ENCODE peak calls at places on chromosomes 4 and X, in ten cellular contexts. U is effector memory CD4-positive, alpha-beta T cell; M is HepG2; C is endodermal cell; R is colonic mucosa; P is tibial artery; A is neural progenitor cell; H is brain microvascular endothelial cell; S is Jurkat, Clone E6-1; Q is GM23338. J is an unnamed sample.

GRCh38 chr4:6546091-6546490 is 28.9 kb upstream of the MAN2B2 start:
- DNase-seq in P (no peak), R (no peak), H (no peak), Q (no peak), M (no peak), C (no peak), U (no peak), A (no peak), S (no peak), J (no peak)

GRCh38 chrX:96407501-96407900 is 277.1 kb upstream of the DIAPH2 start:
- DNase-seq in C (no peak), A (no peak), R (peak), U (no peak), P (no peak), Q (no peak), H (peak), M (peak), S (no peak), J (no peak)

GRCh38 chrX:33434256-33435092 is 223.1 kb upstream of the DMD start:
- DNase-seq in C (peak), A (peak), S (peak), Q (peak), H (peak), P (peak), R (peak), M (peak), U (no peak), J (peak)

GRCh38 chr4:177461606-177462005 is 19.4 kb upstream of the AGA start:
- DNase-seq in P (no peak), S (no peak), H (peak), A (no peak), R (no peak), U (no peak), Q (no peak), M (no peak), C (no peak), J (no peak)

GRCh38 chrX:63739885-63740284 is 45.1 kb downstream of the ARHGEF9 start:
- DNase-seq in Q (peak), H (no peak), M (no peak), S (no peak), R (no peak), A (no peak), U (no peak), C (peak), P (no peak), J (no peak)

GRCh38 chr4:38949416-38950051 is 81.9 kb downstream of the FAM114A1 start:
- DNase-seq in M (no peak), U (peak), H (peak), R (no peak), C (no peak), Q (no peak), S (peak), A (no peak), P (no peak), J (peak)

GRCh38 chr4:76896731-76897521 is 1.0 kb downstream of the SOWAHB start:
- DNase-seq in H (no peak), S (no peak), M (no peak), R (peak), U (no peak), C (peak), Q (peak), P (no peak), A (peak), J (peak)

GRCh38 chrX:78652971-78653822 is 5.9 kb downstream of the RTL3 start:
- DNase-seq in P (no peak), H (peak), U (no peak), C (no peak), A (no peak), S (peak), R (no peak), M (peak), Q (no peak), J (no peak)

GRCh38 chr4:2792711-2793577 is at the start of gene SH3BP2:
- DNase-seq in S (no peak), H (no peak), C (peak), P (peak), M (peak), U (peak), Q (peak), R (peak), A (peak), J (peak)

GRCh38 chr4:98530572-98530971 is 127.8 kb downstream of the TSPAN5 start:
- DNase-seq in R (no peak), A (no peak), U (no peak), H (no peak), S (no peak), M (no peak), P (no peak), Q (no peak), C (no peak), J (no peak)

GRCh38 chrX:44898411-44899221 is 25.6 kb downstream of the KDM6A start:
- DNase-seq in M (peak), S (peak), H (no peak), C (peak), A (no peak), P (no peak), U (no peak), Q (no peak), R (no peak), J (no peak)

GRCh38 chr4:48815483-48815882 is 15.4 kb upstream of the OCIAD1 start:
- DNase-seq in Q (no peak), C (no peak), P (no peak), U (no peak), M (no peak), R (no peak), A (no peak), H (no peak), S (no peak), J (no peak)

GRCh38 chr4:120769227-120769626 is 153.3 kb downstream of the PRDM5 start:
- DNase-seq in S (no peak), Q (no peak), M (no peak), P (no peak), C (no peak), A (peak), U (no peak), H (peak), R (no peak), J (no peak)

GRCh38 chr4:124953059-124953850 is 240.7 kb upstream of the ANKRD50 start:
- DNase-seq in A (no peak), H (no peak), Q (no peak), S (no peak), R (no peak), U (no peak), C (no peak), P (no peak), M (no peak), J (no peak)

GRCh38 chrX:9573282-9574106 is 108.6 kb downstream of the TBL1X start:
- DNase-seq in U (no peak), A (peak), H (no peak), M (no peak), S (no peak), P (no peak), Q (peak), C (peak), R (no peak), J (no peak)

GRCh38 chr4:766152-766515 is 59.8 kb downstream of the CPLX1 start:
- DNase-seq in P (no peak), R (no peak), M (no peak), H (peak), U (no peak), A (no peak), S (no peak), Q (no peak), C (no peak), J (no peak)

GRCh38 chr4:125682730-125683129 is 368.0 kb downstream of the FAT4 start:
- DNase-seq in Q (no peak), U (no peak), P (no peak), C (no peak), R (no peak), H (no peak), M (no peak), S (no peak), A (no peak), J (no peak)

GRCh38 chrX:39907964-39908616 is 189.7 kb downstream of the BCOR start:
- DNase-seq in H (peak), M (peak), R (no peak), C (peak), P (peak), U (no peak), S (no peak), A (no peak), Q (no peak), J (no peak)

GRCh38 chr4:184792950-184793555 is 32.7 kb downstream of the ACSL1 start:
- DNase-seq in A (no peak), H (peak), R (no peak), M (peak), S (peak), U (peak), P (no peak), Q (no peak), C (no peak), J (no peak)

GRCh38 chrX:149504226-149504914 is 736 bp downstream of the IDS start:
- DNase-seq in C (peak), S (no peak), M (no peak), P (no peak), U (peak), R (no peak), H (no peak), A (peak), Q (peak), J (peak)

GRCh38 chr4:7073526-7074390 is 5.9 kb upstream of the GRPEL1 start:
- DNase-seq in Q (peak), C (peak), S (peak), P (peak), A (peak), M (peak), H (peak), R (peak), U (no peak), J (no peak)

DNA sequence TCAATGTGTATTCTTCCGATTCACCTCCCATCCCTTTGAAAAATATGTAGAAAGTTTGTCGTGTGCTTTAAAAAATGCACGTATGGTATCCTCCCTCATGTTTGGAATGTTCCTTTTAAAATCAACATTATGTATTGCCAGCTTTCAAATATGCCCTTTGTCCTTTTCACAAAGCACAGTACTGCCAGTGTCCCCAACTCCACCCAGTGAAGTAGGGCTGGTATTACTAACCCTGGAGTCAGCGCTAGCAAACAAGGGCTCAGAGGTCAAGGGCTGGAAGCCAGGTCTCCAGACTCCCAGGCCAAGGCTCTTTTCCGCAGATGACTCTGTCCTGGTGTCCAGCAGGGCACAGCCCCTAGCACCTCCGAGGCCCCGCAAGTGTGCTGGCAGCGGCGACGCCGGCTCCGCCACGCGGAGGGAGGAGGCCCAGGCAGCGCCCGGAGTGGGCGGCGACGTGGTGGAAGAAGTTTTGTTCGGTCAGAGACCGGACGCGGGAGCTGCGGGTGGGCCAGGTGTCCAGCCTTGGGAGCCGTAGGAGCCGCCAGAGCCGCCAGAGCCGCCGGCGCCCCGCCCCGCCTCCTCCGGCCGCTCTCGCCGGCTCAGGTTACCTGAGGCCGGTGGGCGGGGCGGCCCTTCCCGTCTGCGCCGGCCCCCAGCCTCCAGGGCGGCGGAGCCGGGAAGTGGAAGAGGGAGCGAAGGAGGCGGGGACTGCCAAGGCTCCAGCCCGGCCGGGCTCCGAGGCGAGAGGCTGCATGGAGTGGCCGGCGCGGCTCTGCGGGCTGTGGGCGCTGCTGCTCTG is at the start of gene IL13RA1:
- DNase-seq in M (peak), H (peak), R (peak), P (peak), C (peak), U (no peak), S (no peak), A (peak), Q (peak), J (no peak)
- H3K4me3 ChIP-seq in M (peak), H (peak), R (peak), P (peak), C (peak), U (peak), S (no peak), A (peak), Q (peak), J (no peak)

GRCh38 chrX:11665144-11666040 is at the start of gene ARHGAP6:
- DNase-seq in R (peak), C (peak), A (peak), P (peak), Q (peak), U (no peak), H (peak), S (no peak), M (no peak), J (no peak)
- H3K4me3 ChIP-seq in R (peak), C (peak), A (peak), P (peak), Q (peak), U (no peak), H (peak), S (no peak), M (no peak), J (no peak)

DNA sequence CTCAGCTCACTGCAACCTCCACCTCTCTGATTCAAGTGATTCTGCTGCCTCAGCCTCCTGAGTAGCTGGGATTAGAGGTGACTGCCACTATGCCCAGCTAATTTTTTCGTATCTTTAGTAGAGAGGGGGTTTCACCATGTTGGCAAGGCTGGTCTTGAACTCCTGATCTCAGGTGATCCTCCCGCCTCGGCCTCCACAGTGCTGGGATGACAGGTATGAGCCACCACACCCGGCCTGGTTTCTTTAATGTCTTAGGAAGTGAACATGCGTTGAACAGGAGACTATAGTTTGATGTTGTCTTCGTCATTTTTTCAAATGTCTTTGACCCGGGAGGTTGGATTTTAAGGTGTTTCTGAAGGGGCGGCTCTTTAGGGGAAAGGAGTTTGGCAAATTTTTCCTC is 91.0 kb downstream of the DHRSX start:
- DNase-seq in S (no peak), H (no peak), M (no peak), C (no peak), R (no peak), Q (no peak), U (no peak), A (no peak), P (no peak), J (no peak)
- H3K4me3 ChIP-seq in S (no peak), H (no peak), M (no peak), C (no peak), R (no peak), Q (no peak), U (no peak), A (no peak), P (no peak), J (no peak)

DNA sequence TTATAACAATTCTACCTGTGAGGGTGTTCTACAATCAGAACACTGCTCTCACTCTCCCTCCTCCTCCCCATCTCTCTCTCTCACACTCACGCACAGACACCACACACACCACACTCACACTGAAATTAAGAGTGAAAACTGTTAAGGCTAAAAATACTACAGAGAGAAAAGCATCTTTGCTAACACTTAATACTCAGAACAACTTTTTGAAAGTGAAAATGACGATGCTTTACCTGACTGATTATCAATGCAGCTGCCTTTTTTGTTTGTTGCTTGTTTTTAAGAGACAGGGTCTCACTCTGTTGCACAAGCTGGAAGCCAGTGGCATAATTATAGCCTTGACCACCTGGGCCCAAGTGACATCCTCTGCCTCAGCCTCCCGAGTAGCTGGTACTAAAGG is 222.4 kb downstream of the APBB2 start:
- DNase-seq in H (no peak), P (no peak), U (no peak), M (no peak), C (no peak), S (no peak), A (no peak), Q (no peak), R (no peak), J (no peak)
- H3K4me3 ChIP-seq in H (no peak), P (no peak), U (no peak), M (no peak), C (no peak), S (no peak), A (no peak), Q (no peak), R (no peak), J (no peak)

GRCh38 chr4:181832305-181832704 is 410.9 kb upstream of the TENM3 start:
- DNase-seq in R (no peak), C (no peak), U (no peak), M (no peak), S (no peak), H (no peak), A (no peak), P (no peak), Q (peak), J (no peak)
- H3K4me3 ChIP-seq in R (no peak), C (no peak), U (no peak), M (no peak), S (no peak), H (no peak), A (no peak), P (no peak), Q (no peak), J (no peak)

DNA sequence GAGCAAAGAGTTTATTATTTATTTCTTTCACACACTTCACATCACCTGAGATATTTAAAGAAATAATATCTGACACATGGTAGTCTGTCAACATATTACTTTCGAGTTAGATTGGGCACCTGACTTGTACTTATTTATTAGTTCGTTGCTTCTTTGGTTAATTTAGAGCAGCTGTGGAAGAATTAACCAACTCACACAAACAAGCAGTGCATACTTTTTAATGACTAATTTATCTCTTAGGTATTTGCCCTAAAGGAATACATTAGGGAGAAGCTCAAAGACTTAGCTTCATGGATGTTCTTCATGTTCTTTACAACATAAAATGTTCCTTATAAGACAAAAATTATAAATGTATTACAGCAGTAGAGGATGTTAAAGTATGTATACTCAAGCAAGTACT is 242.9 kb downstream of the ARHGAP24 start:
- DNase-seq in Q (no peak), S (no peak), U (no peak), C (no peak), R (no peak), H (no peak), P (no peak), A (no peak), M (no peak), J (no peak)
- H3K4me3 ChIP-seq in Q (no peak), S (no peak), U (no peak), C (no peak), R (no peak), H (no peak), P (no peak), A (no peak), M (no peak), J (no peak)

GRCh38 chrX:110402855-110403230 is 44.2 kb downstream of the RTL9 start:
- DNase-seq in S (no peak), P (no peak), Q (no peak), R (no peak), H (no peak), A (no peak), M (no peak), U (no peak), C (no peak), J (no peak)
- H3K4me3 ChIP-seq in S (no peak), P (no peak), Q (no peak), R (no peak), H (no peak), A (no peak), M (no peak), U (no peak), C (no peak), J (no peak)